ENCODE peak calls at places on chromosomes 2 and 18, in eight cellular contexts. U, S, O, K, F, Y, V and A are unnamed samples.

GRCh38 chr18:55321268-55322175 is 266.5 kb downstream of the TCF4 start:
- DNase-seq in S (peak), V (peak), O (peak), U (peak), K (no peak), F (peak), Y (peak), A (peak)

GRCh38 chr18:74994502-74995403 is 214.2 kb downstream of the PTGR3 start:
- DNase-seq in S (no peak), F (peak), U (no peak), V (no peak), Y (no peak), O (no peak), K (no peak), A (no peak)

GRCh38 chr2:55138546-55139288 is 88.5 kb upstream of the RTN4 start:
- DNase-seq in F (no peak), V (no peak), Y (no peak), O (no peak), U (no peak), K (no peak), S (no peak), A (no peak)

GRCh38 chr2:64537991-64538390 is 13.9 kb downstream of the AFTPH start:
- DNase-seq in S (no peak), F (no peak), K (no peak), Y (no peak), V (no peak), U (no peak), O (no peak), A (no peak)

GRCh38 chr2:15560988-15561573 is at the start of gene NBAS:
- DNase-seq in Y (peak), O (peak), F (peak), S (peak), V (peak), U (peak), K (peak), A (peak)

GRCh38 chr2:127581516-127582490 is 46.3 kb downstream of the MYO7B start:
- DNase-seq in K (no peak), O (no peak), V (no peak), F (no peak), U (peak), S (no peak), Y (no peak), A (peak)

GRCh38 chr2:18614042-18614441 is 24.7 kb upstream of the NT5C1B start:
- DNase-seq in K (no peak), Y (no peak), O (no peak), U (no peak), F (no peak), S (no peak), V (no peak), A (no peak)

GRCh38 chr2:56465491-56465890 is 281.7 kb downstream of the CCDC85A start:
- DNase-seq in S (no peak), O (no peak), V (no peak), F (no peak), Y (no peak), K (no peak), U (no peak), A (no peak)

GRCh38 chr2:9703085-9703641 is 72.4 kb upstream of the YWHAQ start:
- DNase-seq in S (peak), F (peak), U (peak), O (peak), K (peak), Y (peak), V (no peak), A (peak)

GRCh38 chr2:10412380-10412779 is 35.7 kb downstream of the ODC1 start:
- DNase-seq in K (no peak), Y (no peak), O (no peak), V (no peak), S (no peak), F (peak), U (no peak), A (no peak)

GRCh38 chr18:58202406-58202730 is 158.3 kb downstream of the NEDD4L start:
- DNase-seq in O (no peak), K (no peak), S (no peak), Y (no peak), U (no peak), V (peak), F (peak), A (no peak)

GRCh38 chr2:196245746-196246145 is 74.4 kb upstream of the STK17B start:
- DNase-seq in Y (no peak), K (no peak), F (no peak), O (no peak), U (no peak), S (no peak), V (no peak), A (no peak)

GRCh38 chr18:22563098-22563707 is 145.5 kb upstream of the CTAGE1 start:
- DNase-seq in S (no peak), V (peak), O (no peak), Y (peak), F (peak), K (peak), U (peak), A (no peak)

GRCh38 chr2:8247905-8248622 is 433.8 kb upstream of the ID2 start:
- DNase-seq in U (no peak), O (no peak), V (no peak), K (no peak), S (no peak), F (no peak), Y (no peak), A (no peak)

GRCh38 chr2:100137318-100137717 is 5.1 kb downstream of the AFF3 start:
- DNase-seq in S (no peak), V (no peak), K (no peak), U (no peak), F (no peak), O (no peak), Y (no peak), A (no peak)

GRCh38 chr2:68384485-68385107 is 19.5 kb downstream of the PLEK start:
- DNase-seq in Y (no peak), V (no peak), K (no peak), O (no peak), U (no peak), S (no peak), F (peak), A (no peak)

GRCh38 chr18:74040459-74041332 is 106.9 kb downstream of the FBXO15 start:
- DNase-seq in S (no peak), U (no peak), Y (no peak), K (peak), V (no peak), F (peak), O (peak), A (no peak)

GRCh38 chr2:119071476-119071875 is 87.1 kb downstream of the C1QL2 start:
- DNase-seq in V (no peak), S (no peak), U (no peak), K (no peak), O (no peak), Y (no peak), F (no peak), A (peak)

GRCh38 chr2:97868986-97869721 is 126.6 kb downstream of the TMEM131 start:
- DNase-seq in Y (peak), V (no peak), U (no peak), O (no peak), S (no peak), K (no peak), F (peak), A (no peak)

GRCh38 chr2:20288941-20289340 is 61.7 kb downstream of the PUM2 start:
- DNase-seq in S (no peak), Y (no peak), F (peak), O (no peak), V (no peak), K (no peak), U (no peak), A (no peak)

GRCh38 chr18:31891566-31891965 is 51.4 kb downstream of the TRAPPC8 start:
- DNase-seq in V (no peak), S (no peak), K (no peak), Y (no peak), O (no peak), F (no peak), U (no peak), A (no peak)

GRCh38 chr18:59056706-59057492 is 82.8 kb upstream of the SEC11C start:
- DNase-seq in Y (peak), O (no peak), V (no peak), F (peak), K (peak), S (peak), U (peak), A (no peak)

GRCh38 chr2:50491541-50492114 is 540.3 kb downstream of the NRXN1 start:
- DNase-seq in F (peak), U (no peak), V (peak), Y (peak), K (no peak), S (no peak), O (no peak), A (no peak)

GRCh38 chr18:40159141-40160017 is 1795.7 kb upstream of the PIK3C3 start:
- DNase-seq in O (no peak), F (peak), S (no peak), V (no peak), Y (no peak), U (no peak), K (no peak), A (no peak)

GRCh38 chr2:49251766-49252165 is 97.5 kb upstream of the FSHR start:
- DNase-seq in F (no peak), Y (peak), K (no peak), S (no peak), O (no peak), V (no peak), U (no peak), A (no peak)

GRCh38 chr18:7902399-7902839 is 335.3 kb downstream of the PTPRM start:
- DNase-seq in S (peak), Y (no peak), U (peak), O (no peak), K (no peak), V (no peak), F (no peak), A (no peak)

GRCh38 chr18:67305466-67305865 is 211.1 kb downstream of the DSEL start:
- DNase-seq in V (no peak), F (no peak), K (no peak), Y (no peak), U (no peak), O (no peak), S (no peak), A (no peak)

GRCh38 chr2:138356178-138356577 is 145.4 kb upstream of the SPOPL start:
- DNase-seq in V (peak), S (no peak), O (no peak), Y (peak), U (no peak), K (no peak), F (peak), A (no peak)

GRCh38 chr2:150120271-150120950 is 367.1 kb downstream of the RND3 start:
- DNase-seq in K (no peak), V (no peak), S (no peak), Y (no peak), O (no peak), U (no peak), F (no peak), A (no peak)

GRCh38 chr2:104250635-104251034 is 603.3 kb upstream of the POU3F3 start:
- DNase-seq in U (no peak), K (no peak), F (no peak), V (no peak), O (no peak), S (no peak), Y (no peak), A (no peak)

GRCh38 chr18:56799756-56800155 is 148.6 kb downstream of the WDR7 start:
- DNase-seq in V (no peak), S (no peak), K (no peak), F (peak), Y (no peak), U (no peak), O (no peak), A (no peak)
- H3K4me3 ChIP-seq in V (no peak), S (no peak), K (no peak), F (no peak), Y (no peak), U (no peak), O (no peak), A (no peak)

GRCh38 chr2:60661073-60661738 is 94.9 kb upstream of the PAPOLG start:
- DNase-seq in V (no peak), O (no peak), S (no peak), U (no peak), Y (no peak), K (no peak), F (no peak), A (no peak)
- H3K4me3 ChIP-seq in V (no peak), O (no peak), S (no peak), U (no peak), Y (no peak), K (no peak), F (no peak), A (no peak)

GRCh38 chr2:129345540-129345939 is 633.9 kb upstream of the RAB6C start:
- DNase-seq in O (no peak), V (no peak), U (no peak), F (no peak), S (no peak), Y (no peak), K (no peak), A (no peak)
- H3K4me3 ChIP-seq in O (no peak), V (no peak), U (no peak), F (no peak), S (no peak), Y (no peak), K (no peak), A (no peak)

DNA sequence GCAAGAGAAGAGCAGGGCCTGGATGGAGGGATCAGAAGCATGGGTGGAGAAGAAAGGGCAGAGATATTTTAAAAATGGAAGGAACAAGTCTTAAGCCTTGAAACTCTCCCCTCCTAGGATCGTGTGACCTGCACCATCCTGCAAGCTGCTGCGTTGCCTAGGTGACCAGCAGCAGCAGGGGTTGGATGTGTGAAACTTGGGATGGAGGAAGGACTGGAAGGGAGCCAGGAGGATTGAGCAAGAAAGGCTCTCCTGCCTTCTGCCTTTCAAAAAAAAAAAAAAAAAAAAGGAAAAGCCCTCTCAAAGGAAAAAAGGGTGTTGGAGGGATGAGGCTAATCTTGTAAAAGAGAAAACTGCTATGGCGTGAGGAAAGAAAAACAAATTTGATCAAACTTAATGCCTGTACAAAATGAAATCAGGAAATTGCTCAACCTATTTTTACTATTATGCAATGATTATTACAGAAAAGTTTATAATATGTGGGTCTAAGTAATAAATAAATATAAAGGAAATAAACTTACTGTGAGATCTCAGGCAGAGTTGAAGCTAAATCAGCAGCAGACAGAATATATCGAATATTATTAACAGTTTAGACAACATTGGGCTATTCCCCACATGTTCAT is 493.7 kb upstream of the NRP2 start:
- DNase-seq in K (no peak), S (peak), F (peak), V (no peak), O (no peak), Y (peak), U (peak), A (no peak)
- H3K4me3 ChIP-seq in K (no peak), S (no peak), F (no peak), V (no peak), O (no peak), Y (no peak), U (no peak), A (no peak)

GRCh38 chr2:151916632-151917031 is 88.4 kb upstream of the ARL5A start:
- DNase-seq in V (no peak), F (no peak), Y (no peak), U (no peak), O (no peak), K (no peak), S (no peak), A (no peak)
- H3K4me3 ChIP-seq in V (no peak), F (no peak), Y (no peak), U (no peak), O (no peak), K (no peak), S (no peak), A (no peak)

GRCh38 chr2:146324954-146325353 is 1519.9 kb upstream of the ACVR2A start:
- DNase-seq in S (no peak), K (no peak), U (no peak), O (no peak), F (peak), Y (peak), V (no peak), A (no peak)

GRCh38 chr2:146317959-146318358 is 1526.9 kb upstream of the ACVR2A start:
- DNase-seq in S (no peak), K (no peak), V (no peak), U (no peak), Y (peak), O (no peak), F (peak), A (no peak)

GRCh38 chr2:146323564-146323963 is 1521.3 kb upstream of the ACVR2A start:
- DNase-seq in S (no peak), K (no peak), U (no peak), Y (no peak), F (peak), V (no peak), O (no peak), A (no peak)

GRCh38 chr2:146321175-146321574 is 1523.7 kb upstream of the ACVR2A start:
- DNase-seq in F (no peak), Y (peak), U (no peak), K (no peak), O (no peak), V (no peak), S (no peak), A (no peak)
- H3K4me3 ChIP-seq in F (no peak), Y (no peak), U (no peak), K (no peak), O (no peak), V (no peak), S (no peak), A (no peak)